ENCODE peak calls at places on chromosomes 13 and 19, in eight cellular contexts. B is LNCaP clone FGC, S is heart left ventricle, M is HL-60, P is heart right ventricle, J is fibroblast of pulmonary artery, G is fibroblast of lung, Q is cardiac muscle cell. A is an unnamed sample.

GRCh38 chr13:24203726-24204295 is 43.3 kb downstream of the SPATA13 start:
- DNase-seq in B (peak), S (no peak), M (no peak), P (no peak), J (no peak), G (no peak), Q (no peak), A (no peak)

GRCh38 chr19:16104722-16105121 is 7.0 kb upstream of the RAB8A start:
- DNase-seq in B (no peak), S (no peak), M (no peak), P (no peak), J (no peak), G (no peak), Q (no peak), A (no peak)

GRCh38 chr13:66218583-66218982 is 1011.6 kb downstream of the PCDH9 start:
- DNase-seq in B (no peak), S (no peak), M (no peak), P (no peak), J (no peak), G (no peak), Q (no peak), A (no peak)

GRCh38 chr13:102587916-102588315 is 8.9 kb upstream of the TPP2 start:
- DNase-seq in B (no peak), S (no peak), M (no peak), P (no peak), J (no peak), G (no peak), Q (no peak), A (no peak)

GRCh38 chr19:23823952-23824389 is 65.3 kb upstream of the ZNF681 start:
- DNase-seq in B (peak), S (no peak), M (peak), P (no peak), J (no peak), G (peak), Q (peak), A (peak)

GRCh38 chr13:98348476-98348875 is 171.4 kb upstream of the RNF113B start:
- DNase-seq in B (no peak), S (no peak), M (no peak), P (no peak), J (no peak), G (no peak), Q (no peak), A (no peak)

GRCh38 chr13:40639226-40639681 is 27.2 kb downstream of the FOXO1 start:
- DNase-seq in B (no peak), S (no peak), M (no peak), P (peak), J (peak), G (no peak), Q (no peak), A (no peak)

GRCh38 chr19:4910594-4911273 is 1.4 kb downstream of the UHRF1 start:
- DNase-seq in B (no peak), S (no peak), M (no peak), P (peak), J (peak), G (peak), Q (no peak), A (no peak)

GRCh38 chr13:62625214-62625613 is 1209.6 kb upstream of the PCDH20 start:
- DNase-seq in B (no peak), S (no peak), M (no peak), P (no peak), J (no peak), G (no peak), Q (no peak), A (no peak)

DNA sequence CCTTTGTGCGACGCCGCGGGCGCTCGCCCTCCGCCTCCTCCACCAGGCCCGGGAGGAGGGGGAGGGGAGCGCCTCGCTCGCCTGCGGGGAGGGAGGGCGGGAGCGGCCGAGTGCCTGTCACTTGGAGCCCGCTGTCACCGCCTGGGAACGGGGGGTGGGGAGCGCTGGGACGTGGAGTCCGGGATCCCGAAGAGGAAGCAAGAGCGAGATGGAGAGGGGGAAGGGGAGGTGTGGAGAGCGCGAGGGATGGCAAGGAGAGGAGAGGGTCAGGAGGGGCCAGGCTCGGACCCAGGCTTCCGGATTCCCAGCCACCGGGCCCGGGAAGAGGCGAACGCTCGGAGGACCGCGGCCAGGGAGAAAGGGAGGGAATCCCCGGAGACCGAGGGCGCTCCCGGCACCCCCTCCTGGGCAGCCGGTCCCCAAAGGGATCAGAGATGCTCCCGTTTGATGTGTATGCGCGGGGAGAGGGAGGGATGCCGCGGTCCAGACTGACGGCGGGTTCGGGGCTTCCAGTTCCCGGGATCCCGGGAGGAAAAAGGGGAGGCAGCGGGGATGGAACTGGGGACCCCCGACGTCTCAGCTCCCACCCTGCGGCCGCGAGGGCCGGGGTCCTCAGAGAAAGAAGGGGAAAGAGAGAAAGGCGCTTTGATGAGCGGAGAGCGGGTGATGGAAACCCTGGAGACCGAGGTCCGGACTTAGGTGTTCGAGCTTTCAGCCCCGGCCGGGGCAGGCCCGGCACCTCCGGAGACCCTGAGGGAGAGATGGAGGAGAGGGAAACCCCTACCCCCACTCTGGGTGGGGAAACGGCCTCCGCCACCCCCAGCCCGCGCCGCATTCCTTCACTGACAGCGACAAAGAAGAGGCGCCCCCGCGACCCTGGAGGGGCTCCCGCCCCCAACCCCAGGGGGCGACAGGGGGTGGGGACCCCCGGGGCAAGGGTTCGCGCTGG is 4.7 kb upstream of the DPF1 start:
- DNase-seq in B (no peak), S (no peak), M (no peak), P (no peak), J (no peak), G (no peak), Q (peak), A (no peak)
- H3K4me3 ChIP-seq in B (peak), S (no peak), M (no peak), P (peak), J (peak), G (peak), Q (peak), A (peak)

DNA sequence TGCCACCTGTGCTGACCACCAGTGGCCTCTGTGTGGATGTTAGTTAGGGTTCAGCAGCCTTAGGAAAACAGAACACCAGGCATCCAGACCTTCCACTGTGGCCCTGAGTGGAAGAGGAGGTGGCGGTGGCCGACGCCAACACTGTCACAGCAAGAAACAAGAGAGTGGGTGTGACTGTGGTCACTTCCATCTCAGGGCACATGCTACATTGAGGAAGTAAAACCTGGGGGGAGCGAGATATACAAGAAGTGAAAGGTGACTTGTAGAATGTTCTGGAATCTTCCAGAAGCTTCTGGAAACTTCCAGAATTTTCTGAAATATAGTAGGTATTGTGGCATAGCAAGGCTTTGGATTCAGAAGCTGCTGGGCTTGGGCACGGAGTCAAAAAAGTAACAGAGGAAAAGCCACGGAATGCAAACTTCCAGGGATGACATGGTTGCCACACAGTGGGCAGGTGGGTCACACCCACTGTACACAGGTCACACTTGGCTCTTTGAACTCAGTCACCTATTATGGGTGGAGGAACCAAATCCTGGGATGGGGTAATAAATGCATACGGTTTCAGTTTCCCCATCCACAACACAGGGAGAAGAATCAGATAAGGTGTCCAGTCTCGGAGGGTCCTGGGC is 24.3 kb downstream of the GNG7 start:
- DNase-seq in B (no peak), S (no peak), M (peak), P (no peak), J (no peak), G (no peak), Q (no peak), A (peak)
- TF ChIP-seq CTCF in B (no peak), S (no peak), M (no peak), P (no peak), J (no peak), G (no peak), Q (no peak), A (no peak)

DNA sequence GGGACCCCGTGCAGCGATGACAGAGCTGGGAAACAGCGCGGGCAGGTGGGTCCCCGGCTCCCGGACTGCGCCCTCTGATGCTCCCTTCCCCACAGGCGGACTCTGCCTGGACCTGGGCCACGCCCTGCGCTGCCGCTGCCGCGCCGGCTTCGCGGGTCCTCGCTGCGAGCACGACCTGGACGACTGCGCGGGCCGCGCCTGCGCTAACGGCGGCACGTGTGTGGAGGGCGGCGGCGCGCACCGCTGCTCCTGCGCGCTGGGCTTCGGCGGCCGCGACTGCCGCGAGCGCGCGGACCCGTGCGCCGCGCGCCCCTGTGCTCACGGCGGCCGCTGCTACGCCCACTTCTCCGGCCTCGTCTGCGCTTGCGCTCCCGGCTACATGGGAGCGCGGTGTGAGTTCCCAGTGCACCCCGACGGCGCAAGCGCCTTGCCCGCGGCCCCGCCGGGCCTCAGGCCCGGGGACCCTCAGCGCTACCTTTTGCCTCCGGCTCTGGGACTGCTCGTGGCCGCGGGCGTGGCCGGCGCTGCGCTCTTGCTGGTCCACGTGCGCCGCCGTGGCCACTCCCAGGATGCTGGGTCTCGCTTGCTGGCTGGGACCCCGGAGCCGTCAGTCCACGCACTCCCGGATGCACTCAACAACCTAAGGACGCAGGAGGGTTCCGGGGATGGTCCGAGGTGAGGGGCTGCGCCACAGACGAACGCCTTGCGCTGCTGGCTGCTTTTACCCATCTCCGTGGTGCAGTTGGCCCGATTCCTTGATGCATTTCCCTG is 7.8 kb upstream of the SELENOV start:
- DNase-seq in B (peak), S (no peak), M (peak), P (no peak), J (peak), G (peak), Q (peak), A (peak)
- H3K4me3 ChIP-seq in B (peak), S (peak), M (peak), P (peak), J (peak), G (peak), Q (peak), A (peak)

DNA sequence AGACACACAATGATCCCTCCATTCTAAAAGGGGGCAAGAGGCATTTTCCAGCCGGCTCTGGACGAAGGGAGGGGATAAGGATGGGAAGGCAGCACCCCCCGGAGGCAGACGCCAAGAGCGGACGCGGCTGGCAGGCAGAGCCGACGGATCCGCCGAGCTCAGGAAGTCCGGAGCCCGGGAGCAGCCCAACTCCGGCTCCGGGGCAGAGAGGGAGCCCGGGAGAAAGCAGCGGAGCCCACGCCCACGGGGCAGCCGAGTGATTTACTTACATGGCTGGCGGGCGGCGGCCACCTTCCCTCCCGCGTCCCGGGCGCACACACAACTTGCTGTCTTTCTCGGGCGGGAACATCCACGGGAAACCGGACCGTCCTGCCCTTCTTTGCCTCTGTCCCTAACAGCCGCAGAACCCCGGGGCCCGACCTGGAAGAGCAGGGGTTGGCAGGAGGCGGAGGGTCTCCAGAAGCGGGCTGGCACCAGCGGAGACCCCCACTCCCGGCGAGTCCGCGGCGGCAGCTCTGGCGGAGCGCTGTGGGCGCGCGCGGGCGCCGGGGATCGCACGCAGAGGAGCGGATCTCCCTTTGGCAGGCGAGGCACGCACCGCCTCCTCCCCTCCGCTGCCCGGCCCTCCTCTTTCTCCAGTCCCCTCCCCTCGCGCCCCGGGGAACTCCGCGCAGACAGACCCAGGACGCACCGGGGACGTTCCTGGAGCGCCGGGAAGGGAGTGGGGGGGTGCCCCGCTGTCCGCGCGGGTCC is at the start of gene LHFPL6:
- DNase-seq in B (no peak), S (peak), M (no peak), P (peak), J (peak), G (peak), Q (peak), A (peak)
- TF ChIP-seq CTCF in B (peak), S (peak), M (no peak), P (peak), J (peak), G (peak), Q (peak), A (peak)

GRCh38 chr19:12675377-12675776 is 6.3 kb downstream of the DHPS start:
- DNase-seq in B (no peak), S (no peak), M (no peak), P (no peak), J (no peak), G (no peak), Q (no peak), A (no peak)
- H3K4me3 ChIP-seq in B (no peak), S (no peak), M (no peak), P (no peak), J (no peak), G (no peak), Q (no peak), A (no peak)

DNA sequence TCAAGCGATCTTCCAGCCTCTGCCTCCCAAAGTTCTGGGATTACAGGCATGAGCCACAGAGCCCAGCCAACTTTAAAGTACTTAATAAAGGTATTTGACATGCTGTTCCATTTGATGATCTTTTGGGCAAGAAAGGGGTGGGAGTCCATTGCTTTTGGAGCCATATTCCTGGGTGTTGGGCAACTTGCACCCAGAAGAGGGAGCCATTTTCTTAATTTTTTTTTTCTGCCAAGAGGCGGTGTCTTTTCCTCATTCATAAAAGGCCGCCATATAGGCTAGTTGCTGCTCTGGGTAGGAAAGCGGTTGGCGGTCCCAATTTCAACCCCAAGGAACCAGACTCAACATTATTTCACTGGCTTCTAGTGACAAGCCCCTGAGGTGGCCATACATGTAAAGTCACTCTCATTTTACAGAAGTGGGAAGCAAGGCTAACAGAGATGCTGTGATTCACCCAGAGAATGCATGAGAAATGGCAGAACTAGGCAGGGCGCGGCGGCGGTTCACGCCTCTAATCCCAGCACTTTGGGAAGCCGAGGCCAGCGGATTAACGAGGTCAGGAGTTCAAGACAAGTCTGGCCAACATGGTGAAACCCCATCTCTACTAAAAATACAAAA is 139.6 kb downstream of the CACNA1A start:
- DNase-seq in B (no peak), S (no peak), M (no peak), P (no peak), J (peak), G (peak), Q (peak), A (no peak)
- TF ChIP-seq CTCF in B (peak), S (no peak), M (no peak), P (peak), J (peak), G (peak), Q (peak), A (peak)

GRCh38 chr13:77752512-77753069 is 55.1 kb downstream of the SLAIN1 start:
- DNase-seq in B (no peak), S (no peak), M (no peak), P (no peak), J (no peak), G (no peak), Q (no peak), A (no peak)
- H3K4me3 ChIP-seq in B (no peak), S (no peak), M (no peak), P (no peak), J (no peak), G (no peak), Q (no peak), A (no peak)